ENCODE peak calls at places on chromosomes 5 and 9, in four cellular contexts. One of them, this sample, is unnamed.

GRCh38 chr5:177085985-177086917 is at the start of gene FGFR4:
- DNase-seq in neuronal stem cell: peak; percentile 80
- DNase-seq in IMR-90: peak; percentile 39
- DNase-seq in H9: peak; percentile 97
- DNase-seq in this sample: peak; percentile 13

GRCh38 chr5:172721455-172722308 is 49.3 kb downstream of the DUSP1 start:
- DNase-seq in IMR-90: peak; percentile 42
- DNase-seq in H9: no peak
- DNase-seq in neuronal stem cell: no peak
- DNase-seq in this sample: no peak

GRCh38 chr9:10252174-10252573 is 360.6 kb downstream of the PTPRD start:
- DNase-seq in IMR-90: no peak
- DNase-seq in H9: no peak
- DNase-seq in neuronal stem cell: no peak
- DNase-seq in this sample: no peak

GRCh38 chr9:135152608-135153337 is 65.3 kb downstream of the OLFM1 start:
- DNase-seq in H9: peak; percentile 88
- DNase-seq in IMR-90: no peak
- DNase-seq in neuronal stem cell: no peak
- DNase-seq in this sample: no peak

GRCh38 chr5:109876941-109877669 is 187.4 kb downstream of the MAN2A1 start:
- DNase-seq in neuronal stem cell: no peak
- DNase-seq in H9: no peak
- DNase-seq in IMR-90: peak; percentile 61
- DNase-seq in this sample: no peak

GRCh38 chr9:82299870-82300269 is 311.3 kb downstream of the SPATA31D1 start:
- DNase-seq in H9: no peak
- DNase-seq in neuronal stem cell: no peak
- DNase-seq in IMR-90: no peak
- DNase-seq in this sample: no peak

GRCh38 chr9:105921057-105921721 is 226.8 kb downstream of the TMEM38B start:
- DNase-seq in neuronal stem cell: no peak
- DNase-seq in H9: no peak
- DNase-seq in IMR-90: no peak
- DNase-seq in this sample: peak; percentile 12

GRCh38 chr9:76135902-76136301 is 245.4 kb downstream of the PCSK5 start:
- DNase-seq in neuronal stem cell: no peak
- DNase-seq in IMR-90: no peak
- DNase-seq in H9: no peak
- DNase-seq in this sample: no peak

GRCh38 chr5:56382896-56383295 is 149.8 kb upstream of the ANKRD55 start:
- DNase-seq in IMR-90: no peak
- DNase-seq in neuronal stem cell: no peak
- DNase-seq in H9: no peak
- DNase-seq in this sample: no peak

GRCh38 chr5:94847019-94847418 is 228.6 kb downstream of the SLF1 start:
- DNase-seq in H9: no peak
- DNase-seq in IMR-90: no peak
- DNase-seq in neuronal stem cell: no peak
- DNase-seq in this sample: no peak

GRCh38 chr5:149938272-149938671 is 6.3 kb downstream of the PDE6A start:
- DNase-seq in neuronal stem cell: no peak
- DNase-seq in IMR-90: peak; percentile 50
- DNase-seq in H9: no peak
- DNase-seq in this sample: peak; percentile 43

GRCh38 chr9:129619787-129620668 is 873 bp downstream of the C9orf50 start:
- DNase-seq in IMR-90: peak; percentile 34
- DNase-seq in neuronal stem cell: no peak
- DNase-seq in H9: peak; percentile 57
- DNase-seq in this sample: no peak

GRCh38 chr5:138943615-138944173 is 68.6 kb upstream of the LRRTM2 start:
- DNase-seq in neuronal stem cell: no peak
- DNase-seq in IMR-90: no peak
- DNase-seq in H9: no peak
- DNase-seq in this sample: no peak

GRCh38 chr5:21159526-21160059 is 1171.6 kb upstream of the CDH18 start:
- DNase-seq in neuronal stem cell: no peak
- DNase-seq in IMR-90: no peak
- DNase-seq in H9: no peak
- DNase-seq in this sample: peak; percentile 35

GRCh38 chr5:129204525-129204924 is 110.0 kb downstream of the ISOC1 start:
- DNase-seq in IMR-90: no peak
- DNase-seq in H9: no peak
- DNase-seq in neuronal stem cell: no peak
- DNase-seq in this sample: peak; percentile 18

GRCh38 chr5:152817311-152817710 is 412.2 kb upstream of the NMUR2 start:
- DNase-seq in neuronal stem cell: no peak
- DNase-seq in H9: no peak
- DNase-seq in IMR-90: no peak
- DNase-seq in this sample: no peak

GRCh38 chr5:179769796-179770195 is 24.0 kb upstream of the LTC4S start:
- DNase-seq in IMR-90: no peak
- DNase-seq in H9: no peak
- DNase-seq in neuronal stem cell: no peak
- DNase-seq in this sample: no peak

GRCh38 chr5:158410976-158411375 is 552.0 kb upstream of the CLINT1 start:
- DNase-seq in IMR-90: no peak
- DNase-seq in H9: no peak
- DNase-seq in neuronal stem cell: no peak
- DNase-seq in this sample: no peak

GRCh38 chr9:71758785-71759184 is 9.5 kb downstream of the CEMIP2 start:
- DNase-seq in H9: no peak
- DNase-seq in neuronal stem cell: no peak
- DNase-seq in IMR-90: peak; percentile 50
- DNase-seq in this sample: no peak

GRCh38 chr5:160743027-160743426 is 109.0 kb downstream of the ATP10B start:
- DNase-seq in H9: no peak
- DNase-seq in neuronal stem cell: no peak
- DNase-seq in IMR-90: no peak
- DNase-seq in this sample: no peak

GRCh38 chr9:130220351-130220750 is 45.2 kb upstream of the HMCN2 start:
- DNase-seq in neuronal stem cell: no peak
- DNase-seq in IMR-90: peak; percentile 72
- DNase-seq in H9: no peak
- DNase-seq in this sample: no peak

GRCh38 chr5:178353461-178353860 is 120.9 kb upstream of the PHYKPL start:
- DNase-seq in H9: no peak
- DNase-seq in IMR-90: no peak
- DNase-seq in neuronal stem cell: no peak
- DNase-seq in this sample: no peak

GRCh38 chr5:69492391-69493234 is at the start of gene OCLN:
- DNase-seq in IMR-90: no peak
- DNase-seq in neuronal stem cell: peak; percentile 76
- DNase-seq in H9: peak; percentile 94
- DNase-seq in this sample: peak; percentile 44

GRCh38 chr9:116697341-116697740 is 10.2 kb downstream of the TRIM32 start:
- DNase-seq in neuronal stem cell: no peak
- DNase-seq in IMR-90: peak; percentile 77
- DNase-seq in H9: no peak
- DNase-seq in this sample: no peak

GRCh38 chr5:72314571-72315172 is 5.4 kb downstream of the MRPS27 start:
- DNase-seq in H9: no peak
- DNase-seq in neuronal stem cell: no peak
- DNase-seq in IMR-90: peak; percentile 82
- DNase-seq in this sample: no peak

GRCh38 chr5:44385236-44385940 is 3.8 kb downstream of the FGF10 start:
- DNase-seq in IMR-90: no peak
- DNase-seq in neuronal stem cell: no peak
- DNase-seq in H9: no peak
- DNase-seq in this sample: no peak

GRCh38 chr5:54013556-54014157 is 296.7 kb downstream of the ARL15 start:
- DNase-seq in neuronal stem cell: no peak
- DNase-seq in H9: no peak
- DNase-seq in IMR-90: peak; percentile 90
- DNase-seq in this sample: peak; percentile 17

GRCh38 chr9:94825620-94825958 is 99.1 kb downstream of the AOPEP start:
- DNase-seq in IMR-90: no peak
- DNase-seq in neuronal stem cell: no peak
- DNase-seq in H9: no peak
- DNase-seq in this sample: no peak

GRCh38 chr9:94826644-94827410 is 100.3 kb downstream of the AOPEP start:
- DNase-seq in H9: no peak
- DNase-seq in IMR-90: no peak
- DNase-seq in neuronal stem cell: no peak
- DNase-seq in this sample: no peak

GRCh38 chr9:94824913-94825619 is 98.6 kb downstream of the AOPEP start:
- DNase-seq in IMR-90: no peak
- DNase-seq in neuronal stem cell: no peak
- DNase-seq in H9: peak; percentile 47
- DNase-seq in this sample: no peak

GRCh38 chr9:94824401-94824800 is 97.9 kb downstream of the AOPEP start:
- DNase-seq in neuronal stem cell: no peak
- DNase-seq in IMR-90: no peak
- DNase-seq in H9: no peak
- DNase-seq in this sample: no peak

DNA sequence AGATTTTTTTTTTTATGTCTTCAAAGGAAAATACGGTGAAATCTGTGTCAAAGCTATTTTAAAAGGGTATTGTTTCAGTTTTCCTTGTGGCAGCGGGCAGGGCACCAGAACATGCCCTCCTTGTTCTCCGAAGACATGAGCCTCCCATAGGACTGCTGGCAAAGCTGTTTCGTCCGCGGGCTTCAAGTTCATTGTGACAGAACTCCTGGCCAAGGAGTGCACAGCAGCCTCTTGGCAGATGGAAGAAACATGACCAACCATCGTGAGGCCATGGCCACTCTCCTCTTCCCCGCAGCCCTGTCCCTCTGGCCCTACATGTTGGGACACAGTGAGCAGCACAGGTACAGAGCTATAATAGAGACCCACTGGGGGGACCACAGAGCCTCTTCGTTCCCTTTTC is 99.5 kb downstream of the AOPEP start:
- DNase-seq in neuronal stem cell: no peak
- DNase-seq in IMR-90: no peak
- DNase-seq in H9: no peak
- DNase-seq in this sample: no peak
- H2BK120ac ChIP-seq in neuronal stem cell: no peak overlapping the region
- H2BK120ac ChIP-seq in IMR-90: no peak overlapping the region
- H2BK120ac ChIP-seq in H9: no peak overlapping the region
- H2BK120ac ChIP-seq in this sample: no peak overlapping the region

GRCh38 chr9:93574091-93574899 is 2.1 kb upstream of the PHF2 start:
- DNase-seq in neuronal stem cell: no peak
- DNase-seq in H9: no peak
- DNase-seq in IMR-90: no peak
- DNase-seq in this sample: peak; percentile 84

GRCh38 chr9:93576296-93577044 is at the start of gene PHF2:
- DNase-seq in H9: no peak
- DNase-seq in IMR-90: no peak
- DNase-seq in neuronal stem cell: no peak
- DNase-seq in this sample: peak; percentile 43

GRCh38 chr9:93574900-93575705 is 1.3 kb upstream of the PHF2 start:
- DNase-seq in neuronal stem cell: no peak
- DNase-seq in IMR-90: no peak
- DNase-seq in H9: no peak
- DNase-seq in this sample: no peak

GRCh38 chr9:93577045-93577939 is 908 bp downstream of the PHF2 start:
- DNase-seq in IMR-90: no peak
- DNase-seq in neuronal stem cell: peak; percentile 20
- DNase-seq in H9: no peak
- DNase-seq in this sample: peak; percentile 78

DNA sequence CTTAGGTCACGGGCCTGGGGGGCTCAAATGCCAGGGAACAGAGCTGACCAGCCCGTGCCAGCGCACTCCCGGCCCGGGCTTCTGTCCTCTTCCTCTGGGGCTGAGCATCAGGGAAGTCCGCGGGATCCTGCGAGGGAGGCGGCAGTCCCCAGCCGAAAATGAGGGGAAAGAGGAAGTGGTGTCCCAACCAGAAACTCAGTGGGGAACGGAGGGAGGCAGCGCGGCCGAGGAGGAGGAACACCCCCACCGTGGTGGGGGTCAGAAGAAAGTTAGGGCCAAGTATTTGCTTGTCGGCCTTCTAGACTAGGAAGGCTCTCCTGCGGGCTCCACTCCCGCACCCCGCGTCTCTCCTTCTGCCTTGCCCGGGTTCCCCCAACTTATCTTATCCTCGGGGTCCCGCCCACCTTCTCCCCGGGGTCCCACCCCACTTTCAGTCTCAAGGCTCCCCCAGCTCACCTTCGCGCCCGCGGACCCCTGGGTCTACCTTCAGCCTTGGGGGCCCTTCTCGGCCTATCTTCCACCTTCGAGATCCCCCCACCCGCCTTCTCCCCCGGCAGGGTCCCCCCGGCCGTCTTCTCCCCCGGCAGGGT is 583 bp upstream of the PHF2 start:
- DNase-seq in IMR-90: peak; percentile 16
- DNase-seq in neuronal stem cell: peak; percentile 6
- DNase-seq in H9: no peak
- DNase-seq in this sample: peak; percentile 50
- H2BK120ac ChIP-seq in IMR-90: peak overlapping the region; percentile 14
- H2BK120ac ChIP-seq in neuronal stem cell: peak overlapping the region; percentile 68
- H2BK120ac ChIP-seq in H9: no peak overlapping the region
- H2BK120ac ChIP-seq in this sample: peak overlapping the region; percentile 35

GRCh38 chr9:136328011-136328621 is 777 bp downstream of the GPSM1 start:
- DNase-seq in IMR-90: no peak
- DNase-seq in H9: no peak
- DNase-seq in neuronal stem cell: no peak
- DNase-seq in this sample: no peak
- H2BK120ac ChIP-seq in IMR-90: peak overlapping the region; percentile 78
- H2BK120ac ChIP-seq in H9: no peak overlapping the region
- H2BK120ac ChIP-seq in neuronal stem cell: no peak overlapping the region
- H2BK120ac ChIP-seq in this sample: peak overlapping the region; percentile 21

DNA sequence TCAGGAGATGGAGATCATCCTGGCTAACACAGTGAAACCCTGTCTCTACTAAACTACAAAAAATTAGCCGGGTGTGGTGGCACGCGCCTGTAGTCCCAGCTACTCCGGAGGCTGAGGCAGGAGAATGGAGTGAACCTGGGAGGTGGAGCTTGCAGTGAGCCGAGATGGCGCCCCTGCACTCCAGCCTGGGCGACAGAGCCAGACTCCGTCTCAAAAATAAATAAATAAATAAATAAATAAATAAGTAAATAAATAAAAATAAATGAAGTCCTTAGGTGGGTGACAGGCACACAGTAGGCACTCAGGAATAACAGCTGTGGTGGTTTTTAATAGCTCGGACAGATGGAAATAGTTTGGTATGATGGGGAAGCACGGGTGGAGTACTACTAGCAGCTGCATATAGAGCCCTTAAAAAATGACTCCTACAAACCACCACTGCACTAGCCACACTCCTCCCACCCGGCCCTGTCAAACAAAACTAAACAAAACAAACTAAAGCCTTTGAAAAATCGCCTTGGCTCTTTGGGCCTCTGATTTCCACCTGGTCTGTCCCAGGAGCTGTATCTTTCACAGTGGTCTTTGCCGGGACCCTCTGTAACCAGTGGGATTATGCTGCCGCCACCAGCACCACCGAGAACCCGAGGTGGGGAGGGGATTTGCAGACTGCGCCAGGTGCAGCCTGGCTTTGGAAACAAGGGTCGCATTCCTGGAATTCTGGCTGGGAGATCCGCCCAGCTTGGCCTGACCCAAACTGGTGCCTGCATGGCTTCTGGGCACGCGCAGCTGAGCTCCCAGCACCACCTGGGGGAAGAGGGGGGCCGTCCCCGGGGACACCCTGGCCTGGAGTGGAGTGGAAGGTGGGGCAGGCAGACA is 5.1 kb upstream of the WDR5 start:
- DNase-seq in IMR-90: peak; percentile 11
- DNase-seq in H9: peak; percentile 87
- DNase-seq in neuronal stem cell: peak; percentile 61
- DNase-seq in this sample: peak; percentile 64
- H2BK120ac ChIP-seq in IMR-90: no peak overlapping the region
- H2BK120ac ChIP-seq in H9: no peak overlapping the region
- H2BK120ac ChIP-seq in neuronal stem cell: peak overlapping the region; percentile 33
- H2BK120ac ChIP-seq in this sample: no peak overlapping the region

This sample was measured in trophoblast cell.